ENCODE peak calls at places on chromosomes 3 and 15, in five cellular contexts. M is amniotic stem cell, N is NCI-H1930, R is mesenchymal stem cell, T is C1 segment of cervical spinal cord. K is an unnamed sample.

GRCh38 chr3:67357610-67358458 is 296.6 kb downstream of the SUCLG2 start:
- DNase-seq in M (no peak), N (no peak), R (peak), T (no peak), K (peak)

GRCh38 chr15:73341886-73342600 is 26.7 kb downstream of the HCN4 start:
- DNase-seq in N (no peak), M (no peak), T (no peak), R (no peak), K (no peak)

GRCh38 chr3:178078933-178079332 is 457.3 kb upstream of the KCNMB2 start:
- DNase-seq in M (no peak), T (peak), N (no peak), R (no peak), K (no peak)

GRCh38 chr15:98292442-98293240 is 332.1 kb downstream of the ARRDC4 start:
- DNase-seq in M (no peak), R (peak), T (no peak), N (peak), K (peak)

GRCh38 chr3:169790687-169791429 is 17.7 kb downstream of the MYNN start:
- DNase-seq in N (no peak), T (no peak), R (no peak), M (no peak), K (no peak)

GRCh38 chr3:10474847-10475246 is 30.5 kb downstream of the ATP2B2 start:
- DNase-seq in R (no peak), M (no peak), T (no peak), N (no peak), K (no peak)

GRCh38 chr3:24435581-24435980 is 59.1 kb downstream of the THRB start:
- DNase-seq in T (no peak), R (no peak), M (no peak), N (no peak), K (no peak)

GRCh38 chr15:101490922-101491738 is 1.6 kb upstream of the PCSK6 start:
- DNase-seq in M (no peak), R (no peak), T (no peak), N (no peak), K (peak)

GRCh38 chr3:177597325-177598109 is 400.2 kb upstream of the TBL1XR1 start:
- DNase-seq in M (no peak), N (no peak), R (peak), T (peak), K (no peak)

GRCh38 chr3:139326707-139327106 is 17.1 kb upstream of the MRPS22 start:
- DNase-seq in M (no peak), R (no peak), T (no peak), N (no peak), K (no peak)

GRCh38 chr3:105927720-105928119 is 58.9 kb upstream of the CBLB start:
- DNase-seq in R (no peak), T (no peak), N (no peak), M (no peak), K (no peak)

GRCh38 chr15:35755237-35755802 is 209.4 kb upstream of the DPH6 start:
- DNase-seq in M (no peak), N (no peak), T (no peak), R (peak), K (no peak)

GRCh38 chr3:39065197-39065596 is 13.4 kb downstream of the WDR48 start:
- DNase-seq in M (peak), R (peak), N (no peak), T (no peak), K (peak)

GRCh38 chr3:65573548-65574116 is 465.1 kb downstream of the MAGI1 start:
- DNase-seq in M (no peak), N (no peak), R (no peak), T (no peak), K (no peak)

GRCh38 chr15:33737687-33738606 is 230.3 kb upstream of the CHRM5 start:
- DNase-seq in N (no peak), M (peak), T (no peak), R (peak), K (peak)

GRCh38 chr15:73571346-73571745 is 61.8 kb downstream of the NPTN start:
- DNase-seq in T (no peak), N (no peak), R (no peak), M (no peak), K (no peak)

GRCh38 chr3:32239638-32240550 is 1.4 kb downstream of the CMTM8 start:
- DNase-seq in R (peak), M (no peak), T (no peak), N (no peak), K (peak)

GRCh38 chr3:187972454-187972853 is 181.5 kb upstream of the LPP start:
- DNase-seq in N (no peak), R (no peak), M (no peak), T (no peak), K (no peak)

GRCh38 chr3:128068156-128068620 is 16.0 kb downstream of the SEC61A1 start:
- DNase-seq in N (peak), M (no peak), T (no peak), R (peak), K (no peak)

GRCh38 chr15:66569461-66570137 is 3.8 kb upstream of the LCTL start:
- DNase-seq in M (no peak), N (no peak), R (no peak), T (no peak), K (no peak)

GRCh38 chr3:168620854-168621253 is 525.1 kb upstream of the GOLIM4 start:
- DNase-seq in R (peak), M (no peak), N (no peak), T (no peak), K (peak)

GRCh38 chr3:121436641-121437040 is 109.1 kb downstream of the POLQ start:
- DNase-seq in M (no peak), N (no peak), R (no peak), T (peak), K (no peak)

GRCh38 chr15:66832679-66833078 is 130.6 kb downstream of the SMAD6 start:
- DNase-seq in M (no peak), R (peak), N (no peak), T (no peak), K (no peak)

GRCh38 chr15:76127880-76128279 is 68.1 kb downstream of the TMEM266 start:
- DNase-seq in N (no peak), T (no peak), R (no peak), M (no peak), K (no peak)

GRCh38 chr15:75695634-75696302 is 16.9 kb downstream of the CSPG4 start:
- DNase-seq in R (no peak), M (no peak), N (no peak), T (no peak), K (no peak)

GRCh38 chr3:95277614-95278013 is 1214.8 kb downstream of the NSUN3 start:
- DNase-seq in R (no peak), T (no peak), N (peak), M (no peak), K (no peak)

GRCh38 chr3:15716178-15716577 is 81.6 kb downstream of the ANKRD28 start:
- DNase-seq in M (no peak), R (no peak), T (no peak), N (no peak), K (no peak)

GRCh38 chr15:67048281-67049279 is 16.8 kb upstream of the SMAD3 start:
- DNase-seq in N (no peak), T (no peak), R (peak), M (peak), K (no peak)

GRCh38 chr3:194755689-194756459 is 70.2 kb downstream of the FAM43A start:
- DNase-seq in R (no peak), T (no peak), N (no peak), M (no peak), K (no peak)

GRCh38 chr3:30687930-30688570 is 81.6 kb downstream of the TGFBR2 start:
- DNase-seq in R (no peak), M (no peak), N (no peak), T (no peak), K (no peak)

GRCh38 chr15:99019558-99020540 is 12.3 kb upstream of the PGPEP1L start:
- DNase-seq in M (peak), R (peak), N (no peak), T (no peak), K (no peak)